ENCODE peak calls at places on chromosomes 2 and 18, in four cellular contexts. D is kidney, M is A673, O is H1. R is an unnamed sample.

GRCh38 chr2:24875272-24875671 is 44.8 kb downstream of the ADCY3 start:
- DNase-seq in D (no peak), M (no peak), O (no peak), R (no peak)

GRCh38 chr2:42503291-42503690 is 9.5 kb upstream of the KCNG3 start:
- DNase-seq in D (no peak), M (no peak), O (no peak), R (peak; percentile 29)

GRCh38 chr2:45199973-45200372 is 190.7 kb upstream of the SIX2 start:
- DNase-seq in D (no peak), M (no peak), O (no peak), R (no peak)

GRCh38 chr18:33699372-33699771 is 121.4 kb downstream of the ASXL3 start:
- DNase-seq in D (no peak), M (no peak), O (no peak), R (no peak)

GRCh38 chr18:58315739-58316215 is 271.8 kb downstream of the NEDD4L start:
- DNase-seq in D (no peak), M (no peak), O (no peak), R (peak; percentile 81)

GRCh38 chr2:178799305-178799704 is 7.9 kb downstream of the TTN start:
- DNase-seq in D (no peak), M (no peak), O (no peak), R (no peak)

GRCh38 chr2:121599963-121600651 is 49.2 kb downstream of the CLASP1 start:
- DNase-seq in D (no peak), M (no peak), O (no peak), R (no peak)

GRCh38 chr2:137838255-137839092 is 125.8 kb upstream of the HNMT start:
- DNase-seq in D (no peak), M (peak; percentile 60), O (no peak), R (peak; percentile 24)

GRCh38 chr2:167908786-167909185 is 338.6 kb downstream of the STK39 start:
- DNase-seq in D (no peak), M (no peak), O (no peak), R (no peak)

GRCh38 chr2:187799601-187800000 is 245.4 kb upstream of the TFPI start:
- DNase-seq in D (no peak), M (no peak), O (no peak), R (no peak)

GRCh38 chr2:97748397-97748796 is 35.0 kb downstream of the ZAP70 start:
- DNase-seq in D (peak; percentile 62), M (peak; percentile 42), O (peak; percentile 57), R (peak; percentile 24)

GRCh38 chr2:9187620-9188214 is 18.9 kb upstream of the ASAP2 start:
- DNase-seq in D (no peak), M (no peak), O (no peak), R (no peak)

DNA sequence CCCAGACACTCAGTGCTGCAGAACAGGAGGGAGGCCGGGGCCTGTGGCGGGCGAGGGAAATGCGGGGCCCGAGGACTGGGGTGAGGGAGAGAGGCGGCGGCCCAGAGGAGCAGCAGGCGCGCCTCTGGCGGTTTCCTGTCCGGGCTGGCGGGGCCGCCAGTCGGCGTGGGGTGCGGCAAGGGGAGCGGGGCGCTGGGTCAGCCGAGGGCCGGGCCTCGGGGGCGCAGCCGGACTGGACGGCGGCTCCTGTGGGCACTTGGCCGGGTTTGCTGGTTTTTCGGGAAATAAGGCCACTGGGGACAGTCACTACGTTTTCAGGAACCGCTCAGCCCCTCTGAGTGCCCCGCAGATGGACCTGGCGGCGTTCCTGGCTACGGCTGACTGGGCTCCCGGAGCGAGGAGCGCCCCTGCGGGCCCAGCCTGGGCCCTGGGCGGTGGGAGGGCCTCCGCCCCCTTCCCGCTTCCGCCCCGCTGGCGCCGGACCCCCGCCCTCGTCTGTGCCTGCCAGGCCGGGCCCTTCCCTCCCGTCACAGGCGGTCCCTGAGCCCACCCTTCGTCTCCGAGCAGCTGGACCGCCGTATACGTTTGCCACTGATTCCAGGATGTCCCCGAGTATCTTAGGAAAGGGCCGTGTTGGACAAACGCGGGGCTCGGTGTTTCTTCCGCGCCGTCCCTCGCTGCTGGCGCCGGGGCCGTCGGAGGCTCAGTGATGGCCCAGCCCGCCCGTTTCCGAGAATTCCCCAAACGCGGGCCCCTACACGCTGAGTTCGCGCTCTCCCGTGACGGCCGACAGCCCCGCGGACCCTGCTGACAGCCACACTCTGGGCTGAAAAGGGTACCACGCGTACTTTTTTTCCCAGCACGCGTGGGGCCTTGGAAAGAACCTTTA is 84.6 kb downstream of the FAM210A start:
- DNase-seq in D (peak; percentile 88), M (no peak), O (no peak), R (no peak)
- H3K4me3 ChIP-seq in D (no peak overlapping the region), M (no peak overlapping the region), O (peak overlapping the region; percentile 29), R (no peak overlapping the region)

DNA sequence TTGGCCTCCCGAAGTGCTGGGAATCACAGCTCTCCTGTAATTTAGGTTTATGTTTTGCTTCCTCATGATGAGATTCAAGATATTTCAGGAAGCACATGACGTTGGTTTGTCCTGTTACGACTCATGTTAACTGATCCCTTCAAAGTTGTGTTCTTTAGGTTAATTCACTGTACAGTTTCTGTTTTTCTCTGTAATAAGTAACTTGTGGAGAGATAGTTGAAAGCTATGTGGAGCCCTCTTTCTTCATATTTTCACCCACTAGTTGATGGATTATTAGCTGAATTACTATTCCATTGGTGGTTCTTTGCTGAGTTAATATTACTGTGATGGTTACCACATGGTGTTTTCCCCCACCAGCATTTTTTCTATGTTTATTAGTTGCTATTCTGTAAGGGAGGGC is 18.3 kb upstream of the CHCHD5 start:
- DNase-seq in D (no peak), M (no peak), O (no peak), R (no peak)
- H3K27ac ChIP-seq in D (no peak overlapping the region), M (no peak overlapping the region), O (no peak overlapping the region), R (no peak overlapping the region)

DNA sequence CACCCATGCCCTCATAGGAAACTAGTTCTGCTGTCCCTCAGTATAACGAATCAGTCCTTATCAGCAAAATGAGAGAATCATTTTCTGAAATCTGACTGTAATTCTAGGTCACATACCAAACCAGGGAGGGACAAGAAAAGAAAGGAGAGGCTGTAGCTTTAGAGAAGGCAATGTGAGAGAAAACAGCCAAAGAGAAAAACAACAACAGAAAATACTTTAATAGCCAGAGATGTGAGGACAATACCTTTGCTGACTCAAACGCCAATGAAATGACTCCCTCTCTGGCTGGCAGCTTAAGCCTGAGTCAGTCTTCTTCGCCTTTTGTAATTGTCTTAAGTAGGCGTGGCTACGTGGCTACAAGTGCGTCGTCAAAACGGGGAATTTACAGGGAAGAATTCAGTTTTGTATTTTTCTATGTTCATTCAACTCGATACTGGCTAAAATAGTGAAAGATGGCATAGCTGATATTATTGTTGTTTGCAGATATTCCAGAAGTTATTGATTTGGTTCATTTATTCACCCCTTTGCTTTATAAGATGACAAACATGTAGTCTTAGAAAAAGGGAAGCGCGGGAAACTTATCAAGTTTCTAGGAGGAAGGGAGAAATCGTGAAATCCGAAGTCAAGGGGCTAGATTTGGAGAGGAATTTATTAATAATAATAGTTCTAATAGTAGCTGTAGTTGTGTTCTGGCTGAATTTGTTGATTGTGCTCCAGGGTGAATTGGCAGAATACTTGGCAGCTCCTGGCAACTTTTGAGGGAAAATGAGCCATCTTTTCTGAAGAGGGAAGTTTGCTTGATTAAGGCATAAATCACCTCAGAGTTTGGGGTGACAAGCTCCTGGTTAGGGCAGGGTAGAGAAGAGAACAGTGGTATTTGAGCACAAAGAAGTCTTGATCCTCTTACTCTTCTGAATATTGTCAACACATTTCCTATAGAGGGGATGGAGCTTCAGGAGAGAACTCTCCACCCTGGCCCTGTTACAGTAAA is at the start of gene IL1A:
- DNase-seq in D (no peak), M (peak; percentile 74), O (peak; percentile 17), R (peak; percentile 20)
- H3K4me3 ChIP-seq in D (no peak within 1 kb of the TSS), M (no peak within 1 kb of the TSS), O (no peak within 1 kb of the TSS), R (no peak within 1 kb of the TSS)

GRCh38 chr18:25350561-25351201 is 1.3 kb downstream of the ZNF521 start:
- DNase-seq in D (peak; percentile 70), M (peak; percentile 7), O (no peak), R (no peak)

GRCh38 chr18:25351280-25351772 is 640 bp downstream of the ZNF521 start:
- DNase-seq in D (no peak), M (no peak), O (no peak), R (no peak)

GRCh38 chr18:25349131-25349925 is 2.6 kb downstream of the ZNF521 start:
- DNase-seq in D (no peak), M (no peak), O (no peak), R (no peak)

GRCh38 chr18:25349926-25350560 is 1.9 kb downstream of the ZNF521 start:
- DNase-seq in D (peak; percentile 75), M (no peak), O (no peak), R (no peak)

DNA sequence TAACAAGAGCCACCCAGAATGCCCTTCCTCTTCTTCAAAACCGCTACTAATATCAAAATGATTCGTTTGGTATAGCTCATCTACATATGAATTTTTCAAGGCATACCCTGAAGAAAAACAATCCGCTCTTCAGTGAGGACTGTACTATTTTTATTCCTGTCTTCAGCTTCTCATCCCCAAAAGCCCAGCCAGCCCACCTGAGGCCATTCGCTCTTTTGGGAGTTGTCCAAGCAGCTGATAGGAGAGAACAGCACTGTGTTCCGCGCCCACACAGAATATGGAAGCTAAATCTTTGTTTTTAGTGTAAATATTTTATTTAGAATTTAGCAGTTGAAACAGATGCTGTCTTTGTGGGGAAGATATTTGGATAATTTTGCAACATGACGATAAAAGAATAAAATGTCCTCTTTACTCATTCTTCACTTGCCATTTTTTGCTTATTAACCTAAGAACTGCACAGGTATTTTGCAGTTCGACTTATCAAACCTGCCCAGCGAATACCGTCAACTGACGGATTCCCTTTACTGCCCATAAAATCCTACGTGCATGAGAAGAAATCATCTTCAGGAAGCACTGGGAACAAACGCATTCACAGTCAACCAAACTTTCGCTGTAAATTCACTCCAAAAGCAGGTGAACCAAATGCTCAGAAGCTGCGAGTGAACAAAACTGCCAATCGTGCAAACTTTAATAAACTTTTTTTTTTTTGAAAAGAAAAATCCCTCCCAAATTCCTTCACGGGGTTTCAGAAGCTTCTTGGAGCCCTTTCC is 3.4 kb downstream of the ZNF521 start:
- DNase-seq in D (no peak), M (no peak), O (no peak), R (no peak)
- H3K27ac ChIP-seq in D (no peak overlapping the region), M (no peak overlapping the region), O (no peak overlapping the region), R (peak overlapping the region; percentile 14)

DNA sequence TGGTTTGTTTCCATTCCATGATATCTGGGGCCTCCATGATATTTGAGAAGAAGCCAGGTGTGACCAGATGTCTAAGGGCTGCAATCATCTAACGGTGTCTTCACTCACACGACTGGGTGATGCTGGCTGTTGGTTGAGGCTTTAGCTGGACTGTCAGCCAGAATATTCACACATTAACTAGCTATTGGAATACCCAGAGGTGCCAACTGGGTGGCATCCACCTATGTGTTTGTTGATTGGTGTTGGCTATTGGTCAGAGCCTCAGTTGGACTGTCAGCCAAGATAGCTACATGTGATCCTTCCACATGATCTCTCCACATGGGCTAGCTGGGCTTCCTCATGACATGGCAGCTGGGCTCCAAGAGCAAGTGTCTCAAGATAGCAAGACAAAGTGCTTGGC is 117.4 kb downstream of the CDCA7 start:
- DNase-seq in D (no peak), M (no peak), O (no peak), R (no peak)
- H3K4me3 ChIP-seq in D (no peak overlapping the region), M (no peak overlapping the region), O (no peak overlapping the region), R (no peak overlapping the region)

GRCh38 chr2:181812106-181812745 is 79.3 kb upstream of the ITPRID2 start:
- DNase-seq in D (no peak), M (peak; percentile 61), O (no peak), R (peak; percentile 27)
- H3K27ac ChIP-seq in D (no peak overlapping the region), M (peak overlapping the region; percentile 73), O (no peak overlapping the region), R (peak overlapping the region; percentile 58)

R was measured in small intestine.